ENCODE peak calls at places on chromosomes 12 and 14, in four cellular contexts. One of them, this sample, is unnamed.

GRCh38 chr12:26736563-26737486 is 96.2 kb downstream of the ITPR2 start:
- DNase-seq in AG10803: no peak
- DNase-seq in stomach: no peak
- DNase-seq in spleen: no peak
- DNase-seq in this sample: no peak

GRCh38 chr12:100566887-100567637 is 6.4 kb upstream of the GAS2L3 start:
- DNase-seq in AG10803: no peak
- DNase-seq in stomach: no peak
- DNase-seq in spleen: no peak
- DNase-seq in this sample: peak

GRCh38 chr12:30774599-30774998 is 19.8 kb upstream of the CAPRIN2 start:
- DNase-seq in AG10803: no peak
- DNase-seq in stomach: no peak
- DNase-seq in spleen: no peak
- DNase-seq in this sample: no peak

GRCh38 chr14:84541008-84541407 is 988.9 kb upstream of the FLRT2 start:
- DNase-seq in AG10803: no peak
- DNase-seq in stomach: no peak
- DNase-seq in spleen: no peak
- DNase-seq in this sample: no peak

GRCh38 chr14:22471545-22472121 is 117.4 kb downstream of the DAD1 start:
- DNase-seq in AG10803: no peak
- DNase-seq in stomach: peak
- DNase-seq in spleen: peak
- DNase-seq in this sample: peak

GRCh38 chr14:23121401-23121800 is 2.3 kb upstream of the CEBPE start:
- DNase-seq in AG10803: peak
- DNase-seq in stomach: peak
- DNase-seq in spleen: peak
- DNase-seq in this sample: no peak

GRCh38 chr14:31387091-31387490 is 33.3 kb downstream of the HEATR5A start:
- DNase-seq in AG10803: no peak
- DNase-seq in stomach: no peak
- DNase-seq in spleen: no peak
- DNase-seq in this sample: no peak

GRCh38 chr12:105033851-105034250 is 47.7 kb downstream of the NOPCHAP1 start:
- DNase-seq in AG10803: no peak
- DNase-seq in stomach: no peak
- DNase-seq in spleen: no peak
- DNase-seq in this sample: no peak

GRCh38 chr14:101604228-101604934 is 43.1 kb downstream of the DIO3 start:
- DNase-seq in AG10803: no peak
- DNase-seq in stomach: no peak
- DNase-seq in spleen: no peak
- DNase-seq in this sample: no peak

GRCh38 chr12:98894412-98895085 is 249.5 kb downstream of the APAF1 start:
- DNase-seq in AG10803: no peak
- DNase-seq in stomach: no peak
- DNase-seq in spleen: no peak
- DNase-seq in this sample: no peak

GRCh38 chr14:106872619-106873446 is 1346.5 kb downstream of the TMEM121 start:
- DNase-seq in AG10803: no peak
- DNase-seq in stomach: peak
- DNase-seq in spleen: peak
- DNase-seq in this sample: peak
- H3K4me3 ChIP-seq in AG10803: no peak
- H3K4me3 ChIP-seq in stomach: no peak
- H3K4me3 ChIP-seq in spleen: no peak
- H3K4me3 ChIP-seq in this sample: no peak

DNA sequence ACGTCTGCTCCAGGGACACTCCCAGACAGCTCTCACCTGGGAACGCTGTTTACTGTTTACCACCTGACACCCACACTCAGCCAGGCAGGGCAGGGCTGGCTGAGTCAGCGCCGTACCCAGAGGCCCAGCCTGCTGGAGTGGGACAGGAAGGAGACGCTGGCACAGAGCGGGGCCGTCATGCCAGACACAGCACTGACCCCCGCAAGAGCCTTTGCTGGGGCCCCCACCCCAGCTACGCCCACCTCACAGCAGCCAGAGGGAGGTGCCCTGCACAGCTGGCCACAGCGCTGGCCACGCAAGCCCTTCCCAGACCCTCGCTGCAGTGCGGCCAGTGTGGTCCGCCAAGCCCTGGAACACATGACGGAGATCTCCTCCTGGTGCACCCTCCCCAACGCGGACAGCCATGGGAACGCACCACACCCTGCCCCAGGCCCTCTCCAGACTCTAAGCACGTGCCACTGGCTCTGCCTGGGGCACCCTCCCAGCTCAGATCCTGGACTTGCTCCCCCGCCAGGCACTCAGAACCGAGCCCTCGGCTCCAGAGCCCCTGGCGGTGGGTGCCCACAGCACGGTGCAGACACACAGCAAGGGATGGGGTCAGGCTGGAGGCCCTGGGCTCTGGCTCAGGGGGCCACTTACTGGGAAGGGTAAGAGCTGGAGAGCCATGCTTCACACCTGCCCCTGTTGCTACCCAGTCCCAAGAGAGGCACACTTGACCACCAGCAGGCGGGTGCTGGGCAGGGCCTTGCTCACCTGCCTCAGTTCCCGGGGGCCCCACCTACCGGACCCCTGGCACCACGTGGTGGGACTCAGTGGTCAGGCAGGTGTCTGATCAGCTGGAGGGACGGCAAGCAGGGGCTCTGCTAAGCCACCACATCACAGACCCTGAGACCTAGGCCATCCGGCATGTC is 5.6 kb downstream of the AHNAK2 start:
- DNase-seq in AG10803: peak
- DNase-seq in stomach: peak
- DNase-seq in spleen: peak
- DNase-seq in this sample: peak
- H3K4me3 ChIP-seq in AG10803: peak
- H3K4me3 ChIP-seq in stomach: no peak
- H3K4me3 ChIP-seq in spleen: no peak
- H3K4me3 ChIP-seq in this sample: no peak

DNA sequence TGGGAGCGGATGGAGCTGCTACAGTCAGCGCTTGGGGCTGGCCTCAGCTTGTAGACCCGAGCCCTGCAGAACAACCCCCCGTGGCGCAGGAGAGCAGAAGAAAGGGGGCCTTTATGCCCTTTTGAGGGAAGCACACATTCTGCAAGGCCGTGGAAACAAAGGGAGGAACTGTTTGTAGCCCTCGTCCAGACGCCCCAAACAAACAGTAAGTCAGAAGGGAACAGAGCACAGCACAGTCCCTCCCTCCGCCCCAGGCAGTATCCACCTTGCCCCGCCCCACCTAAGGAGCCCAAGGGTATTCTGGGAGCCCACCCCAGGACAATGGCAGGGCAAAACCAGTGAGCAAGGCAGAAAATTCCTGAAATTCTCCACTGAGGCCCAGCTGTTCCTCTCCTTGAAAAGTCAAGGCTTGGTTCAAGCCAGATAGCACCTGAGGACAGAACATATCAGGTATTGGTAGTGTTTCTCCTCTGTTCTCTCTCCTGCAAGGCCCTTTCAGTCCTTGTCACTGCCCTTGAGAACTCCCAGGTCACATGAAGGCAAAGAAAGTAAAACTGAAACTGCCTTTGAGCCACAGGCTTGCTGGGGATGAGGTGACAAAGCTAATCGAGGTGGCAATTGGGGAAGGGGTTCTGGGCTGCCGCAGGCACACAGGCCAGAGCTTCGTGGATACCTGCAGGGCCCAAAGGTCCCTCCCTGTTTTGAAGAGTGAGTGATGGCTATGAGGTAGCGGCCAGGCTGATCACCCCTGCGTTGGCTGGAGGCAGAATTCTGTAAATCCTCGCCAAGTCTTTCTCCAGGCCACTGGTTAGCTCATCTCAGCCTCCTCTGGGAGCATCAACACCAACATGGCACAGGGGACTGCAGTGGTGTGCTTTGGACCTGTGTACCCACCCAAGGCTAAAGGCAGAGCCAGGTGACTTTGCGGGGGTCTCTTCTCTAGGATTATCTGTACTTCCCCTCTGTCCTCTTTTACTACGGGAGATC is 499 bp downstream of the DGLUCY start:
- DNase-seq in AG10803: peak
- DNase-seq in stomach: peak
- DNase-seq in spleen: peak
- DNase-seq in this sample: peak
- H3K4me3 ChIP-seq in AG10803: peak
- H3K4me3 ChIP-seq in stomach: peak
- H3K4me3 ChIP-seq in spleen: peak
- H3K4me3 ChIP-seq in this sample: peak

GRCh38 chr12:92134638-92135274 is 10.9 kb downstream of the BTG1 start:
- DNase-seq in AG10803: peak
- DNase-seq in stomach: no peak
- DNase-seq in spleen: no peak
- DNase-seq in this sample: no peak
- H3K4me3 ChIP-seq in AG10803: no peak
- H3K4me3 ChIP-seq in stomach: no peak
- H3K4me3 ChIP-seq in spleen: peak
- H3K4me3 ChIP-seq in this sample: no peak